ENCODE peak calls at places on chromosomes 16 and 17, in six cellular contexts. V is IMR-90, B is A549, D is lower lobe of right lung, L is transverse colon, P is ascending aorta. H is an unnamed sample. For H3K4me1, the result is how much of the 10 kb centered on the place peaks cover.

GRCh38 chr17:79801156-79802038 is 4.5 kb upstream of the CBX8 start:
- DNase-seq in V (no peak), B (no peak), D (no peak), L (peak), P (no peak), H (peak)

GRCh38 chr16:29993903-29994612 is 1.4 kb downstream of the HIRIP3 start:
- DNase-seq in V (no peak), B (no peak), D (no peak), L (no peak), P (no peak), H (no peak)

GRCh38 chr16:62540496-62540895 is 504.3 kb upstream of the CDH8 start:
- DNase-seq in V (no peak), B (no peak), D (no peak), L (no peak), P (no peak), H (no peak)

GRCh38 chr17:2253768-2254406 is 49.7 kb downstream of the SMG6 start:
- DNase-seq in V (no peak), B (no peak), D (no peak), L (no peak), P (no peak), H (no peak)

GRCh38 chr16:85376292-85377095 is 236.6 kb upstream of the GSE1 start:
- DNase-seq in V (no peak), B (no peak), D (no peak), L (peak), P (no peak), H (peak)

GRCh38 chr16:75105306-75106061 is 11.1 kb downstream of the LDHD start:
- DNase-seq in V (peak), B (no peak), D (peak), L (peak), P (no peak), H (no peak)

GRCh38 chr17:27324940-27325339 is 31.0 kb downstream of the WSB1 start:
- DNase-seq in V (no peak), B (no peak), D (no peak), L (no peak), P (no peak), H (no peak)

GRCh38 chr16:51382215-51382614 is 231.1 kb upstream of the SALL1 start:
- DNase-seq in V (no peak), B (no peak), D (no peak), L (no peak), P (no peak), H (no peak)

GRCh38 chr17:42052478-42052877 is 2.1 kb upstream of the C17orf113 start:
- DNase-seq in V (no peak), B (no peak), D (no peak), L (no peak), P (no peak), H (no peak)

GRCh38 chr16:74201561-74201960 is 95.1 kb upstream of the PSMD7 start:
- DNase-seq in V (no peak), B (no peak), D (no peak), L (no peak), P (no peak), H (no peak)

GRCh38 chr16:46972429-46972970 is 974 bp downstream of the DNAJA2 start:
- DNase-seq in V (peak), B (peak), D (no peak), L (no peak), P (no peak), H (no peak)

GRCh38 chr16:83939266-83939856 is 13.7 kb upstream of the OSGIN1 start:
- DNase-seq in V (no peak), B (no peak), D (no peak), L (no peak), P (no peak), H (no peak)
- H3K4me1 ChIP-seq in V (under half), B (under half), D (under half), L (under half), P (under half), H (under half)

DNA sequence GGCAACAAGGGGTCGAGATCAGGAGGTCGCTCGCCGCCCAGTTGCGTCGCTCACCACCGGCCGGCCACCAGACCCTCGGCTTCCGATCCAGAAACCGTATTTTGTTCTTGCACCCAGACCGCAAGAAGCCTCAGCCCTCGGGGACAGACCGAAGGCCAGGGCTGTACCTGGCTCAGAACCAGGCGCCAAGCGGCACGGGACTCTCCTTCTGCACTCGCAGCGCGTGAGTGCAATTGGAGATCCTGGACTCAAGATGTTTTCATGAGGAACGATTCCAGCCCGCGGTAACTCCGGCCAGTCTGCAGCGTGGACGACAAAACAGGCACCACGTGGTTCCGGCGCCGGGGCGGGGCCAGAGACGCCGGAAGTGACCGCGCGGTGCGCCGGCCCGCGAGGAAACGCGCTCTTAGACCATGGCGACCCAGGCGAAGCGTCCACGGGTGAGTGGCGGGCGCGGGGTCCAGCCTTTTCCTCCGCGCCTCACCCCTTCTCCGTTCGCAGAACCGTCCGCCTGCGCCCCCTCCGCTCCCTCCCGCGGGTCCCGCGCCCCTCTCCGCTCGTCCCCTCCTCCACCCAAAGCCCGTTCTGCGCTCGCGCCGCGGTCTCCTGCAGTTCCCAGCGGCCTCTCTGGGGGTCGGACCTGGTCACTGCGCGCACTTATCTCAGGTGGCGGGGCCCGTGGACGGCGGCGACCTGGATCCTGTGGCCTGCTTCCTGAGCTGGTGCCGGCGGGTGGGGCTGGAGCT is at the start of gene SETD6:
- DNase-seq in V (peak), B (peak), D (peak), L (peak), P (peak), H (peak)
- TF ChIP-seq CTCF in V (peak), B (no peak), D (peak), L (peak), P (peak), H (no peak)

DNA sequence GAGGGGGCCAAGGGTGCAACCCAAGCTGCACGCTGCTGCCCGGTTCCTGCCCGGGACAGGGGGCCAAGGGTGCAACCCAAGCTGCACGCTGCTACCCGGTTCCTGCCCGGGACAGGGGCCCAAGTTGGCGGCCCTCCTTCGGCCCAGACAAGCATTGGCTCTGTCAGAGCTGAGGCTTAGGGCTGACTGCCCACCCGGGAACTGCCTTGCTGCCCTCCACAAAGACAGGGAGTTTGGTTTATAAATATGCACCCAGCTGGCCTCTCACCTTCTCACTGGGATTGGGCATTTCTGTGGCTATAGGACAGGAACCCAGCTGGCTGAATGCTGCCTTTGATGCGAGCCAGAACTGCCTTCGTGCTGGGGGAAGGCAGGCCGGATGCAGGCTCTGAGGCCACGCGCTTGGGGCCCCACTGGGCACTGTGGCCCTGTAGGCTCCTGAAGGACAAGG is 105.7 kb downstream of the IRX5 start:
- DNase-seq in V (no peak), B (no peak), D (no peak), L (no peak), P (no peak), H (no peak)
- H3K4me3 ChIP-seq in V (no peak), B (no peak), D (no peak), L (no peak), P (no peak), H (no peak)

DNA sequence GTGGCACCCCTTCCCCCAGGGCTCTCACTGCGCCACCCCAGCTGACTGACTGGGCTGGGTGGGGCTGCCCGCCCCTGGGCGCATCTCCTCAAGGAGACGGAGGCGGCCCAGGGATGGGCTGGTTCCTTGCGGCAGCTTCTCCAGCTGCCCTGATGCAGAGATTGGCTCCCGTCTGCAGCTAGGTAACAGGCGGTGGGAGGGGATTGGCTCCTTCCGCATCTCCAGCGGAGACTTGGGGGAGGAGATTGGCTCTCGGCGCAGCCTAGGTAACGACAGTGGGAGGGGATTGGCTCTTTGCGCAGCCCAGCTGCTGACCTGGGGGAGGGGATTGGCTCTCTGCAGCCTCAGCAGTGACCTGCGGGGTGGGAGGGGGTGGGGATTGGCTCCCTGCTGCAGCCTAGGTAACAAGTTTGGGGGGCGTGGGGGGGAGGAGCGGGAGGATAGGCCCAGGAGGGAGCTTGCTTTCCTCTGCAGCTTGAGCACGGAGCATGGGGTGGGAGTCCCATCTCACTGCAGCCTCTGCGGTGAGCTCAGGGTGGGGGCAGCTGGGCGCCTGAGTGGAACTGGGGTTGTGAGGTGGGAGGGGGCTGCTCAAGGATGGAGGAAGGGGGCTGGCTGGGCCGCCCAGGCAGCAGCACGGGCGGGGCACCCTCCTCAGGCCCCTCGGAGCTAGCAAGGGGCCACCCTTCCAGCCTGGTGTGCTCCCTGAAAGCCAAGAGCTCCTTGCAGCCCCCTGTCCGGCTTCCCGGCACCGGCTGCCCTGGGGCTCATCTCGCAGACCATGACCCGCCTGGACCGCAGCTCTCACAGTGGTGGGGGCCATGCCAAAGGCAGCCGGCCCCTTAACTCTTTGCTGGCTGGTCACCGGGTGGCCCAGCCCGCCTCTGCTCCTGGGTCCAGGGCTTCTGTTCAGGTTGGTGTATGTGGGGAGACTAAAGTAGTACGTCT is 6.4 kb downstream of the NFE2L1 start:
- DNase-seq in V (peak), B (no peak), D (peak), L (peak), P (no peak), H (peak)
- H3K4me1 ChIP-seq in V (under half), B (half or more), D (half or more), L (under half), P (half or more), H (half or more)

GRCh38 chr17:4550534-4551039 is 4.6 kb downstream of the MYBBP1A start:
- DNase-seq in V (no peak), B (no peak), D (no peak), L (no peak), P (no peak), H (no peak)

GRCh38 chr17:4548061-4548461 is 7.1 kb downstream of the MYBBP1A start:
- DNase-seq in V (no peak), B (no peak), D (no peak), L (no peak), P (no peak), H (peak)

GRCh38 chr17:4549781-4550533 is 5.2 kb downstream of the MYBBP1A start:
- DNase-seq in V (no peak), B (no peak), D (no peak), L (no peak), P (no peak), H (no peak)

GRCh38 chr17:4547118-4547906 is 7.9 kb downstream of the MYBBP1A start:
- DNase-seq in V (no peak), B (no peak), D (no peak), L (no peak), P (no peak), H (no peak)

DNA sequence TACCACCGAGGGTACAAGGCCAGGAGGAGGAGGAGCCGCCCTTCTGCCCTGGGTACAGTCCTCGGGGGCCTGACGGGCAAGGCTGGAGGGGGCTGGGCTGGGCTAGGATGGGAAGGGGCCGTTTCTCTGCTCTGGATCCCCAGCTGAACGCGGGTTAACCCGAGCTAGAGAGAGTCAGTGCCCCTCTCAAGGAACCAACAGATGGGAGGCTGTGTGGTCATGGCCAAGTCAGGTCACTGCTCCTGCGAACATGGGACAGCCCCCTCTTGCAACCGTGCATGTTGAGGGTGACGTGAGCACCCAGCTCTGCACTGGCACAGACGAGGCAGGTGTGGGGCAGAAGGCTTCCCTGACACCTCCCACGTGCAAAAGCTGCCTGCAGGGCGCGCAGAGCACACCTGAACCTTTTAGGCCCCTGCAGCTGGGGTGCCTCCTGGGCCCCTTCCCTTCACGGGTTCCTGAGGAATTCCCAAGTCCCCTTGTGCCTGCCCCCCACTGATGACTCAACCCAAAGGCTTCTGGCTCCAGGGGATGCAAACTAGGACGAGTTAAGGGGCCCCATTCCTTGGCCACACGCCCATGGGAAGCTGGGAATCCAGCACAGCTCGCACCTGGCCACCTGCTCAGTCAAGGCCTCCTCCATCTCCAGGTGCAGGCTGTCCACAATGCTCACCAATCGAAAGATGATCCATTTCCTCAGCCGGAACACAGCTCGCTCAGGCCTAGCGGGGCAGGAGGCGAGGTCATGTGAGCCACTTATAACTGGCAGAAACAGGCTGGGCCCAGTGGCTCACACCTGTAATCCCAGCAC is 6.3 kb downstream of the MYBBP1A start:
- DNase-seq in V (peak), B (no peak), D (no peak), L (no peak), P (no peak), H (peak)
- TF ChIP-seq CTCF in V (no peak), B (no peak), D (no peak), L (no peak), P (no peak), H (no peak)

GRCh38 chr16:69397821-69398521 is 12.2 kb upstream of the TERF2 start:
- DNase-seq in V (peak), B (peak), D (no peak), L (no peak), P (no peak), H (no peak)
- H3K4me3 ChIP-seq in V (no peak), B (peak), D (no peak), L (no peak), P (no peak), H (no peak)

DNA sequence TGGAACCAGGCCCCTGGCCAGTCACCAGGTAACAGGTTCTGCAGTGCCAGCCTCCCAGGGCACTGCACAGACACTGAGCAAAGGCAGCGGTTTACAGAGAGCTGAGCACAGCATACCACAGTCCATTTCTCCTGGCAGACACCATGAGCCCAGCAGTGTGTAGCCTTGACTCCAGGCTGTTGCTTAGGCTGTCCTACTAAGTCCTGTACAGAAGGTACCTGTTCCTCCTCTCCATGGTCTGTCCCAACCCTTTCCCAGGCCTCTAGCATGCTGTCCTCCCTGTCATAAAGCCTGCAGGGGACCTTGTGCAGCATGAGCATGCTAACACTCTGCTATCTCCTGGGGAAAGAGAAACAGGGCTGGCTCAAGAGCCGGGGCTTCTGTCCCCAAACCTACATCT is 20.0 kb downstream of the ATP6V0D1 start:
- DNase-seq in V (no peak), B (no peak), D (no peak), L (no peak), P (no peak), H (peak)
- H3K4me1 ChIP-seq in V (under half), B (under half), D (half or more), L (half or more), P (half or more), H (half or more)

GRCh38 chr17:81480140-81480917 is 32.3 kb downstream of the ACTG1 start:
- DNase-seq in V (peak), B (no peak), D (no peak), L (no peak), P (no peak), H (no peak)
- TF ChIP-seq CTCF in V (peak), B (no peak), D (no peak), L (no peak), P (no peak), H (no peak)

GRCh38 chr17:57941384-57942370 is 13.5 kb downstream of the CUEDC1 start:
- DNase-seq in V (no peak), B (no peak), D (no peak), L (no peak), P (no peak), H (no peak)

GRCh38 chr17:57943140-57943539 is 12.1 kb downstream of the CUEDC1 start:
- DNase-seq in V (peak), B (no peak), D (no peak), L (no peak), P (no peak), H (no peak)

GRCh38 chr17:57939797-57940196 is 15.4 kb downstream of the CUEDC1 start:
- DNase-seq in V (no peak), B (no peak), D (peak), L (peak), P (no peak), H (peak)

GRCh38 chr17:57940217-57940616 is 15.0 kb downstream of the CUEDC1 start:
- DNase-seq in V (no peak), B (no peak), D (no peak), L (no peak), P (no peak), H (no peak)

GRCh38 chr17:57940653-57941329 is 14.4 kb downstream of the CUEDC1 start:
- DNase-seq in V (no peak), B (no peak), D (no peak), L (no peak), P (no peak), H (no peak)
- H3K4me3 ChIP-seq in V (no peak), B (no peak), D (no peak), L (no peak), P (no peak), H (no peak)